ENCODE peak calls at places on chromosomes 1 and 21, in six cellular contexts. A, F, G, O, X and L are unnamed samples.

GRCh38 chr1:157992813-157993178 is 649 bp upstream of the KIRREL1 start:
- DNase-seq in O (no peak), F (no peak), X (no peak), A (no peak), G (peak; percentile 13), L (peak; percentile 61)

GRCh38 chr1:227942716-227943261 is 4.9 kb downstream of the WNT9A start:
- DNase-seq in A (no peak), G (no peak), O (no peak), F (no peak), X (no peak), L (no peak)

GRCh38 chr1:20142001-20142710 is 3.0 kb downstream of the PLA2G2F start:
- DNase-seq in X (no peak), O (no peak), A (no peak), F (no peak), G (no peak), L (no peak)

GRCh38 chr1:107877749-107878148 is 87.2 kb downstream of the VAV3 start:
- DNase-seq in G (no peak), X (peak; percentile 43), F (no peak), O (no peak), A (peak; percentile 15), L (no peak)

GRCh38 chr1:101253976-101254660 is 17.3 kb downstream of the S1PR1 start:
- DNase-seq in O (peak; percentile 64), A (peak; percentile 87), F (no peak), X (no peak), G (peak; percentile 72), L (no peak)

GRCh38 chr1:14552246-14552970 is 46.1 kb upstream of the KAZN start:
- DNase-seq in G (no peak), O (no peak), X (no peak), A (no peak), F (no peak), L (no peak)

GRCh38 chr1:210257698-210258395 is 25.3 kb downstream of the SERTAD4 start:
- DNase-seq in A (no peak), X (no peak), O (no peak), G (no peak), F (no peak), L (no peak)

GRCh38 chr1:35316264-35316663 is 47.8 kb downstream of the ZMYM4 start:
- DNase-seq in F (no peak), A (peak; percentile 31), G (no peak), O (no peak), X (no peak), L (no peak)

GRCh38 chr1:224106568-224107281 is 7.2 kb upstream of the FBXO28 start:
- DNase-seq in O (peak; percentile 60), X (peak; percentile 73), G (peak; percentile 85), F (peak; percentile 77), A (peak; percentile 77), L (peak; percentile 73)

GRCh38 chr1:81820761-81821160 is 20.0 kb downstream of the ADGRL2 start:
- DNase-seq in F (no peak), X (no peak), A (no peak), G (no peak), O (no peak), L (no peak)

GRCh38 chr1:34320081-34320480 is 143.4 kb downstream of the C1orf94 start:
- DNase-seq in F (no peak), X (no peak), O (peak; percentile 17), G (peak; percentile 1), A (peak; percentile 70), L (no peak)

GRCh38 chr1:115277276-115277675 is 60.8 kb downstream of the NGF start:
- DNase-seq in A (peak; percentile 87), G (peak; percentile 52), F (no peak), O (no peak), X (no peak), L (no peak)

GRCh38 chr1:42966688-42967609 is 8.3 kb upstream of the SLC2A1 start:
- DNase-seq in X (no peak), G (peak; percentile 98), A (peak; percentile 94), F (peak; percentile 82), O (peak; percentile 80), L (peak; percentile 57)

GRCh38 chr1:185157599-185158469 is 867 bp downstream of the SWT1 start:
- DNase-seq in A (peak; percentile 42), O (peak; percentile 23), G (peak; percentile 5), X (no peak), F (peak; percentile 34), L (peak; percentile 24)

GRCh38 chr1:200183637-200184036 is 156.1 kb downstream of the NR5A2 start:
- DNase-seq in G (peak; percentile 32), X (no peak), F (no peak), A (peak; percentile 38), O (no peak), L (no peak)

GRCh38 chr1:174535207-174535606 is 87.4 kb downstream of the GPR52 start:
- DNase-seq in F (no peak), X (no peak), O (no peak), G (no peak), A (peak; percentile 44), L (no peak)

GRCh38 chr1:29057700-29058099 is 66.0 kb downstream of the TMEM200B start:
- DNase-seq in X (no peak), F (no peak), A (no peak), G (no peak), O (no peak), L (no peak)

GRCh38 chr1:235018161-235018560 is 110.5 kb downstream of the TOMM20 start:
- DNase-seq in G (peak; percentile 93), O (peak; percentile 50), X (no peak), A (peak; percentile 99), F (no peak), L (no peak)

GRCh38 chr21:33850985-33851384 is 64.6 kb downstream of the ATP5PO start:
- DNase-seq in A (no peak), G (no peak), X (no peak), F (no peak), O (no peak), L (no peak)

GRCh38 chr1:169779970-169780369 is 14.7 kb downstream of the METTL18 start:
- DNase-seq in F (no peak), A (peak; percentile 14), O (no peak), X (no peak), G (peak; percentile 78), L (no peak)

GRCh38 chr1:168497376-168497952 is 46.3 kb downstream of the XCL2 start:
- DNase-seq in O (no peak), A (no peak), F (no peak), G (no peak), X (no peak), L (no peak)

GRCh38 chr1:168499094-168500049 is 44.4 kb downstream of the XCL2 start:
- DNase-seq in O (no peak), X (no peak), F (peak; percentile 19), A (no peak), G (peak; percentile 90), L (no peak)

GRCh38 chr1:168498159-168498609 is 45.6 kb downstream of the XCL2 start:
- DNase-seq in G (no peak), O (peak; percentile 60), X (no peak), F (no peak), A (peak; percentile 26), L (peak; percentile 20)
- H3K4me2 ChIP-seq in G (peak overlapping the region; percentile 71), O (peak overlapping the region; percentile 51), X (no peak overlapping the region), F (no peak overlapping the region), A (no peak overlapping the region), L (no peak overlapping the region)

GRCh38 chr1:39885516-39885915 is 2.2 kb upstream of the TRIT1 start:
- DNase-seq in X (no peak), G (no peak), O (no peak), A (no peak), F (no peak), L (no peak)

GRCh38 chr1:39877231-39877778 is 6.0 kb downstream of the TRIT1 start:
- DNase-seq in G (no peak), A (no peak), F (no peak), X (no peak), O (no peak), L (no peak)

GRCh38 chr1:39877980-39878956 is 5.0 kb downstream of the TRIT1 start:
- DNase-seq in O (no peak), X (no peak), G (no peak), A (no peak), F (no peak), L (peak; percentile 68)

GRCh38 chr1:39886757-39887231 is 3.5 kb upstream of the TRIT1 start:
- DNase-seq in G (no peak), A (peak; percentile 42), O (no peak), X (no peak), F (no peak), L (peak; percentile 53)

GRCh38 chr1:39882152-39882551 is 1.2 kb downstream of the TRIT1 start:
- DNase-seq in X (no peak), G (no peak), F (no peak), A (peak; percentile 22), O (no peak), L (no peak)
- H3K9me2 ChIP-seq in X (no peaks in the 10 kb centered on the region), G (no peaks in the 10 kb centered on the region), F (no peaks in the 10 kb centered on the region), A (no peaks in the 10 kb centered on the region), O (no peaks in the 10 kb centered on the region), L (no peaks in the 10 kb centered on the region)

DNA sequence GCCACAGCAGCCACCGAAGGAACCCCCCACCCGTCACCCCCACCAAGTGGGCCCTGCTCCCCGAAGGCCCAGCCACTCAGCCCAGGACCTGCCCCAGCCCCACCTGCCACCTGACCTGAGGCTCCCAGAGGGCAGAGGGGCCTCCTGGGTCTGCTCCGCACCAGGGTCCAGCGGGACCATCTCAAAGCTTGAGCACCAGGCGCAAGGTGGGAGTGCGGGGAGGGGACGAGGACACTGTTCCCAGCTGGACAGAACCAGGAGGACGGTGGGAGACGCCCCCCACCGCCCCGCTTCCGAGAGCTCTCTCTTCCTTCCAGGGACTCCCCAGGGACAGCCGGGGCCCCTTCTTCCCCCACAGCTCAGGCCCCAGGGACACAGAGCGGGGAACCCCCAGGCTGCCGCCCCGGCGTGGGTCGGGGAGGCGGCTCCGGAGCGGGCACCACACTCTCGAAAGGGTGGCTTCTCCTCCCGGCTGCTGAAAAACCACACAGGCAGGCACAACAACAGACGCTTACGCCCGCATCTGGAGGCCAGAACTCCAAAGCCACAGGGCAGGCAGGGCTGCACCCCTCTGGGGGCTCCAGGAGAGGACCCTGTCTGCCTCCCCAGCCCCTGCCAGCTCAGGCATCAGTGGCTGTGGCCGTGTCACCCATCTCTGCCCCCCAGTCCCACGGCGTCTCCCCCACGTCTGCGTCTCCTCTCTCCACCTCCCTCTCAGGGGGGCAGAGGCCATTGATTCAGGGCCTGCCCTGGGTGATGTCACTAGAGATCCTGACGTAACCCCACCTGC is 1.9 kb upstream of the TTLL10 start:
- DNase-seq in X (no peak), A (no peak), O (no peak), F (no peak), G (no peak), L (peak; percentile 2)
- H3K4me1 ChIP-seq in X (no peaks in the 10 kb centered on the region), A (no peaks in the 10 kb centered on the region), O (peaks cover 8% of the 10 kb centered on the region), F (no peaks in the 10 kb centered on the region), G (no peaks in the 10 kb centered on the region), L (peaks cover 9% of the 10 kb centered on the region)

DNA sequence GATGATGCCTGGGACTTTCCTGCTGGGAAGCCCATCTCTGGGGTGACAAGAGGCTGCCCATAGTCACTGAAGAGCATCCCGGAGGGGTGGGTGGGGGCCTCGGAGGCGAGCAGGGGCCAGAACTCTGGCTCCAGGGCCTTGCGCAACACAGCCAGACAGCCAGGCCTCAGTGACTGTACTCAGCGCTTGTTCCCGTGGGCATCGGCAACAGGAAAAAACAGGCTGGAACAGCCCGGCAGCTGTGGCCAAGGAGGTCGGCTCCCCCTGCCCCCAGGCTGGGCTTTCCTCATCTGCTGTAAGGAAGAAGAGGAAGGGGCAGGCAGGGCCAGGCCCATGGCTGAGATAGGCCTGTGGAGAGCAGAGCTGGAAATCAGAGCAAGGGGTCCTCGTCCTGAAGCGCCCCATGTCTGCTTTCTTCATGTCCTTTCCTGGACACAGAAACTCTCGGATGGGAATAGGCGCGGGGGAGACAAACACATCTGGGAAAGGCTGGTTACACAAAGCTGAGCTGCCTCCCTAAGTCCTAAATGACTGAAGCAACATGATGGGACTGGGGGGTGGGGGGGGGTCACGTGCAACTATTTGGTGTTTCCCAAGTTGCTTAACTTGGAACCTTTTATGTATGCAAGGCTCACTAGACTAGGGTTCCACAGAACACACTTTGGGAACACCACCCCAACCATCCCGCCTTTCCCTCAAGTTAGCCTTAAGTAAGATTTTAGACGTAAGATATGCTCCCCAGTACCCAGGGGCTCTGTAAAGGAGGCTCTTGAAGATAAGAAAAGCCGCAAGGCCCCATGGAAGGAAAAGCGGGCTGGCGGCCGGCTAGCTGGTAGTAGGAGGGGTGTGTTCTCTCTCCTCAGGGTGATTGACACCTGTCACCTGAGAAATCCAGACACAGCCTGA is 30.7 kb downstream of the HSPG2 start:
- DNase-seq in X (no peak), O (peak; percentile 51), F (no peak), G (no peak), A (peak; percentile 94), L (no peak)
- H3K4me2 ChIP-seq in X (no peak overlapping the region), O (no peak overlapping the region), F (no peak overlapping the region), G (no peak overlapping the region), A (peak overlapping the region; percentile 12), L (no peak overlapping the region)